ENCODE peak calls at places on chromosomes 6 and 20, in four cellular contexts. A is tibial nerve, Y is PC-3, L is AG09309. P is an unnamed sample.

GRCh38 chr20:17862171-17862570 is 106.4 kb downstream of the SNX5 start:
- DNase-seq in A (no peak), Y (no peak), L (no peak), P (no peak)

GRCh38 chr20:17023811-17024210 is 203.0 kb upstream of the PCSK2 start:
- DNase-seq in A (no peak), Y (no peak), L (no peak), P (no peak)

GRCh38 chr6:33761922-33762629 is 15.4 kb upstream of the IP6K3 start:
- DNase-seq in A (no peak), Y (peak), L (no peak), P (peak)

GRCh38 chr6:125596020-125596419 is 153.4 kb upstream of the HEY2 start:
- DNase-seq in A (no peak), Y (no peak), L (no peak), P (peak)

GRCh38 chr6:169752074-169752623 is 727 bp downstream of the ERMARD start:
- DNase-seq in A (no peak), Y (no peak), L (no peak), P (peak)

GRCh38 chr6:87384449-87384848 is 23.3 kb upstream of the CFAP206 start:
- DNase-seq in A (no peak), Y (no peak), L (no peak), P (no peak)

GRCh38 chr6:66689608-66690007 is 982.6 kb upstream of the EYS start:
- DNase-seq in A (no peak), Y (no peak), L (no peak), P (no peak)

GRCh38 chr6:157625764-157626163 is 197.3 kb upstream of the SNX9 start:
- DNase-seq in A (no peak), Y (no peak), L (no peak), P (no peak)

GRCh38 chr20:34368547-34368946 is 5.5 kb downstream of the ITCH start:
- DNase-seq in A (no peak), Y (peak), L (no peak), P (no peak)

P was measured in MCF 10A.